ENCODE peak calls at places on chromosomes 5 and 9, in ten cellular contexts. G is gastrocnemius medialis, R is RWPE2, W is stomach, H is fibroblast of the aortic adventitia, Y is choroid plexus epithelial cell, A is sigmoid colon, D is PC-9, K is ovary, C is cardiac muscle cell. I is an unnamed sample.

GRCh38 chr9:131418143-131419028 is 24.5 kb downstream of the PRRC2B start:
- DNase-seq in H (no peak), G (peak), R (no peak), D (peak), Y (no peak), C (no peak), A (no peak), K (no peak), W (peak), I (no peak)

GRCh38 chr5:57327934-57328333 is 154.1 kb downstream of the GPBP1 start:
- DNase-seq in W (peak), A (no peak), G (no peak), C (peak), K (no peak), Y (peak), R (peak), D (peak), H (peak), I (peak)

GRCh38 chr5:143196601-143197259 is 206.8 kb downstream of the NR3C1 start:
- DNase-seq in A (no peak), D (no peak), R (no peak), C (no peak), G (no peak), Y (peak), K (no peak), H (no peak), W (no peak), I (no peak)

GRCh38 chr5:133404724-133405123 is 207.6 kb downstream of the FSTL4 start:
- DNase-seq in D (no peak), A (no peak), K (no peak), R (no peak), W (no peak), H (no peak), G (no peak), C (peak), Y (no peak), I (peak)

GRCh38 chr5:1649554-1649953 is 125.8 kb upstream of the LPCAT1 start:
- DNase-seq in D (no peak), Y (no peak), C (no peak), H (no peak), A (no peak), W (no peak), K (no peak), R (no peak), G (no peak), I (no peak)

GRCh38 chr9:1729631-1730030 is 285.5 kb upstream of the SMARCA2 start:
- DNase-seq in W (no peak), K (no peak), R (no peak), A (no peak), H (no peak), C (no peak), G (no peak), D (no peak), Y (no peak), I (no peak)

GRCh38 chr9:131635285-131635684 is 90.0 kb downstream of the PRRT1B start:
- DNase-seq in W (peak), D (peak), C (peak), G (peak), H (peak), K (peak), Y (peak), A (peak), R (peak), I (peak)

GRCh38 chr5:81786509-81786908 is 35.6 kb upstream of the SSBP2 start:
- DNase-seq in A (no peak), H (no peak), R (no peak), G (no peak), D (no peak), C (no peak), Y (no peak), K (no peak), W (no peak), I (peak)

GRCh38 chr5:126351138-126351537 is 72.1 kb upstream of the GRAMD2B start:
- DNase-seq in Y (peak), W (no peak), H (peak), A (no peak), G (no peak), R (no peak), C (peak), D (no peak), K (no peak), I (peak)

GRCh38 chr9:134847752-134848432 is 32.7 kb upstream of the FCN2 start:
- DNase-seq in Y (no peak), R (no peak), A (no peak), C (no peak), H (no peak), G (no peak), W (no peak), K (no peak), D (no peak), I (no peak)

GRCh38 chr9:127524373-127524772 is 73.1 kb downstream of the LRSAM1 start:
- DNase-seq in R (peak), Y (no peak), K (no peak), H (peak), C (peak), D (no peak), W (no peak), G (no peak), A (no peak), I (no peak)

GRCh38 chr5:172133359-172134029 is 54.5 kb downstream of the STK10 start:
- DNase-seq in W (no peak), D (no peak), R (no peak), C (peak), G (peak), Y (peak), A (peak), K (no peak), H (peak), I (peak)

GRCh38 chr9:113599647-113600476 is 136.3 kb downstream of the RGS3 start:
- DNase-seq in C (peak), R (no peak), K (no peak), D (no peak), G (no peak), H (peak), Y (no peak), A (no peak), W (no peak), I (peak)

GRCh38 chr9:101495810-101496209 is 37.8 kb upstream of the RNF20 start:
- DNase-seq in W (no peak), Y (peak), R (no peak), C (no peak), A (no peak), D (no peak), H (no peak), K (no peak), G (no peak), I (peak)

GRCh38 chr5:53170748-53171349 is 61.3 kb upstream of the MOCS2 start:
- DNase-seq in H (peak), G (no peak), D (peak), K (no peak), R (no peak), A (no peak), Y (peak), C (peak), W (no peak), I (peak)

GRCh38 chr5:54756796-54757402 is 228.5 kb downstream of the ESM1 start:
- DNase-seq in G (no peak), W (no peak), R (no peak), K (no peak), A (no peak), Y (peak), D (no peak), C (no peak), H (peak), I (peak)

GRCh38 chr5:56311306-56311904 is 78.3 kb upstream of the ANKRD55 start:
- DNase-seq in Y (no peak), H (no peak), A (no peak), D (no peak), G (no peak), W (no peak), R (no peak), C (no peak), K (no peak), I (no peak)

GRCh38 chr5:14457475-14457874 is 124.1 kb upstream of the OTULINL start:
- DNase-seq in G (no peak), D (no peak), A (no peak), Y (no peak), H (peak), W (no peak), K (no peak), R (no peak), C (no peak), I (no peak)

GRCh38 chr9:96554326-96554725 is 65.3 kb downstream of the CDC14B start:
- DNase-seq in G (no peak), H (peak), W (no peak), A (no peak), D (no peak), K (no peak), C (peak), R (no peak), Y (peak), I (no peak)

GRCh38 chr5:81878333-81878732 is 93.5 kb upstream of the ATG10 start:
- DNase-seq in W (no peak), G (no peak), A (no peak), C (peak), R (no peak), Y (peak), H (peak), K (no peak), D (no peak), I (no peak)

GRCh38 chr5:108093186-108093585 is 288.7 kb downstream of the FBXL17 start:
- DNase-seq in D (no peak), Y (peak), A (no peak), K (no peak), R (no peak), C (peak), H (peak), G (no peak), W (no peak), I (peak)

GRCh38 chr9:80359941-80360881 is 788.4 kb downstream of the TLE4 start:
- DNase-seq in W (no peak), A (no peak), R (no peak), H (no peak), K (no peak), C (no peak), Y (no peak), D (no peak), G (no peak), I (no peak)

GRCh38 chr5:142697356-142697807 is 11.5 kb upstream of the FGF1 start:
- DNase-seq in A (peak), H (peak), W (no peak), K (no peak), Y (peak), R (no peak), C (peak), G (peak), D (no peak), I (no peak)

GRCh38 chr5:140239939-140240700 is 62.8 kb downstream of the PFDN1 start:
- DNase-seq in G (peak), A (peak), H (peak), Y (peak), C (peak), D (peak), K (peak), W (peak), R (no peak), I (peak)

GRCh38 chr5:31581498-31582099 is 49.5 kb downstream of the C5orf22 start:
- DNase-seq in A (no peak), K (no peak), W (no peak), Y (peak), D (no peak), R (no peak), C (peak), G (no peak), H (peak), I (peak)

GRCh38 chr5:32542216-32543059 is 42.9 kb upstream of the SUB1 start:
- DNase-seq in H (peak), D (no peak), K (no peak), R (no peak), G (no peak), A (no peak), W (no peak), C (peak), Y (peak), I (peak)

GRCh38 chr5:132383261-132383660 is 13.8 kb downstream of the SLC22A5 start:
- DNase-seq in R (no peak), D (no peak), A (no peak), G (no peak), C (no peak), Y (no peak), H (no peak), K (no peak), W (no peak), I (no peak)

GRCh38 chr9:69554945-69555344 is 117.2 kb downstream of the APBA1 start:
- DNase-seq in Y (peak), G (no peak), H (peak), D (no peak), K (no peak), R (no peak), W (no peak), A (no peak), C (peak), I (peak)

GRCh38 chr9:129343697-129344375 is 165.8 kb upstream of the IER5L start:
- DNase-seq in K (peak), W (peak), C (peak), A (peak), D (no peak), R (no peak), H (no peak), G (peak), Y (peak), I (no peak)

GRCh38 chr9:99000480-99001395 is 57.0 kb downstream of the COL15A1 start:
- DNase-seq in Y (peak), R (no peak), W (peak), D (peak), H (peak), C (peak), A (no peak), K (no peak), G (peak), I (peak)

GRCh38 chr5:119402081-119402480 is 46.3 kb downstream of the TNFAIP8 start:
- DNase-seq in G (no peak), W (no peak), R (no peak), Y (no peak), C (no peak), D (no peak), K (no peak), A (no peak), H (no peak), I (no peak)

GRCh38 chr5:154087260-154087659 is 48.5 kb downstream of the MFAP3 start:
- DNase-seq in Y (peak), A (no peak), C (no peak), R (no peak), D (peak), W (no peak), K (no peak), H (peak), G (no peak), I (no peak)

GRCh38 chr9:127763918-127764384 is 14.5 kb downstream of the SH2D3C start:
- DNase-seq in K (no peak), C (peak), A (no peak), G (no peak), H (no peak), D (peak), Y (peak), W (peak), R (no peak), I (no peak)

GRCh38 chr5:15938186-15938585 is 241.4 kb downstream of the MARCHF11 start:
- DNase-seq in K (no peak), Y (no peak), A (no peak), C (no peak), D (no peak), W (no peak), G (no peak), H (no peak), R (no peak), I (no peak)

GRCh38 chr9:107079589-107079988 is 203.5 kb upstream of the RAD23B start:
- DNase-seq in A (no peak), K (no peak), G (no peak), R (no peak), C (no peak), D (no peak), W (no peak), H (no peak), Y (no peak), I (no peak)

GRCh38 chr5:145984072-145984471 is 47.7 kb downstream of the SH3RF2 start:
- DNase-seq in A (no peak), W (no peak), H (no peak), D (no peak), Y (no peak), C (peak), G (no peak), K (no peak), R (no peak), I (peak)

GRCh38 chr5:59661939-59662615 is 231.4 kb downstream of the PDE4D start:
- DNase-seq in C (peak), G (no peak), Y (peak), W (no peak), K (no peak), R (no peak), D (no peak), H (no peak), A (no peak), I (no peak)
- H3K4me3 ChIP-seq in C (no peak), G (peak), Y (no peak), W (no peak), K (no peak), R (peak), D (no peak), H (no peak), A (no peak), I (no peak)

GRCh38 chr9:94639996-94640376 is 668 bp upstream of the FBP1 start:
- DNase-seq in H (no peak), R (no peak), Y (no peak), W (no peak), A (no peak), K (no peak), D (peak), C (no peak), G (no peak), I (no peak)
- H3K4me3 ChIP-seq in H (no peak), R (no peak), Y (peak), W (peak), A (peak), K (peak), D (peak), C (peak), G (peak), I (no peak)

DNA sequence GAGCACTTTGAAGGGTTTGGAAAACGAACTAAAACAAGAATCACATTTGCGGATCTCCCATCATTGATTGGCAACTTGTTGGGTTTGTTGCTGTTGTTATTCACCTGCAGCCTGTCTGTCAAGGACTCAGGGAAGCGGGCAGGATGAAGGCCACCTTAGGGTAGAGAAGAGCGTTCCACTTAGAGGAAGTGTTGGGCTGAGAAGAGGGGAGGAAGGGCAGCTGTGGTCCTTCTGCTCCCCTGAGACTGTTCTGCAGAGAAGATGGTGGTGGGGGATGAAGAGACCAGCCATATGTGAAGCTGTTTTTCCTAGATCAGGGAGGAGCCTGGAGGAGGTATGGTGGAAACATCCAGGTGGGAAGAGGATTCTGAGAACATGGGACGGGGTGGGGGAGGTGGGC is 70.6 kb upstream of the CPEB4 start:
- DNase-seq in D (no peak), G (no peak), C (no peak), A (no peak), K (no peak), R (no peak), H (no peak), W (no peak), Y (no peak), I (no peak)
- H3K4me3 ChIP-seq in D (no peak), G (no peak), C (no peak), A (no peak), K (no peak), R (no peak), H (no peak), W (no peak), Y (no peak), I (no peak)

DNA sequence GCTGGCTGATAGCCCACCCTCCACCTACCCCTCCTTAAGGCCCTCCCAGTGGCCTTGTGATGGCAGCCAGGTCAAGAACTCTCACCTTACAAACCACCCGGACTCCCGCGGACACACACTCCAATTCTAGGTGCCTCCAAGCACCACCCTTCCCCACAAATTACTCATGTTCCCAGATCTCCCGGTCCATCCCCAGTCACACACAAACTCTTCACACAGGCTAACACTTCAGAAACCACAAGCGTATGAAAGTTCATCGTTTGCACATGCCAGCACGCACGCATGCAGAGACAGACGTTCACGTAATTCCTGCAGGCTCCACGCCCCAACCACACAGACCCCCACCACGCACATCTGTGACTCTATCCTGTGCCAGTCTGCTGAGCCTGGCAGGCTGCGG is 18.0 kb downstream of the NR5A1 start:
- DNase-seq in A (no peak), K (no peak), W (no peak), Y (no peak), C (no peak), H (no peak), G (no peak), D (no peak), R (no peak), I (peak)
- H3K4me3 ChIP-seq in A (no peak), K (no peak), W (no peak), Y (no peak), C (no peak), H (no peak), G (no peak), D (no peak), R (no peak), I (no peak)

GRCh38 chr5:125006011-125006685 is 259.7 kb upstream of the ZNF608 start:
- DNase-seq in D (no peak), Y (peak), A (no peak), G (no peak), R (no peak), W (no peak), H (no peak), C (no peak), K (no peak), I (no peak)
- H3K4me3 ChIP-seq in D (no peak), Y (no peak), A (no peak), G (no peak), R (no peak), W (no peak), H (no peak), C (no peak), K (no peak), I (no peak)

GRCh38 chr5:42768106-42768504 is 11.5 kb downstream of the CCDC152 start:
- DNase-seq in A (no peak), C (no peak), W (no peak), R (no peak), Y (no peak), D (no peak), K (no peak), H (no peak), G (no peak), I (no peak)

GRCh38 chr5:42770003-42770402 is 13.4 kb downstream of the CCDC152 start:
- DNase-seq in R (no peak), C (no peak), K (no peak), D (no peak), G (no peak), Y (no peak), W (no peak), H (no peak), A (no peak), I (no peak)

GRCh38 chr5:42767491-42768105 is 11.0 kb downstream of the CCDC152 start:
- DNase-seq in R (no peak), K (no peak), D (no peak), G (no peak), A (no peak), H (peak), C (peak), W (no peak), Y (peak), I (peak)

DNA sequence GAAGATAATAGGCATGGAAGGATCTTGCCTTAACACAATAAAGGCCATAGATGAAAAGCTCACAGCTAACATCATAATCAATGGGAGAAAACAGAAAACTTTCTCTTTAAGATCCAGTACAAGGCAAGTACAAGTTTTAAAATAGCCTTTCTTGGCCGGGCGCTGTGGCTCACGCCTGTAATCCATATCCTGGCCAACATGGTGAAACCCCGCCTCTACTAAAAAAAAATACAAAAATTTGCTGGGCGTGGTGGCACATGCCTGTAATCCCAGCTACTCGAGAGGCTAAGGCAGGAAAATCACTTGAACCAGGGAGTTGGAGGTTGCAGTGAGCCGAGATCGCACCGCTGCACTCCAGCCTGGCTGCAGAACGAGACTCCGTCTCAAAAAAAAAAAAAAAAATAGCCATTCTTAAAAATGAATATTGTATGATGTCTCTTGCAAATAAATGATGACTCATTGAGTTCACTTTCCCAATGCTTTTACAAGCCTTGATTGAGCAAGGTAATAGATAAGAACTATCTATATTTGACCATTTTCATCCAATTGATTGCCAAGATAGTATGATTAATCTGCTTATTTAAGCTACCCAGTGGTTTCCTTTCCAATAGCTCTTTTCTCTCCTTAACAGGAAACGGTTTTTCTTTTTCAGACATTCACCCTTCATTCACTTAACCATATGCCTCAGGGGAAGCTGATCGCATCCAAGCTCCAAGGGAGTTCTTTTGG is 15.8 kb downstream of the CCDC152 start:
- DNase-seq in C (peak), D (peak), Y (peak), R (no peak), G (peak), K (no peak), A (no peak), H (peak), W (no peak), I (peak)
- H3K4me3 ChIP-seq in C (no peak), D (no peak), Y (no peak), R (no peak), G (peak), K (no peak), A (no peak), H (peak), W (no peak), I (no peak)

I was measured in epithelial cell of esophagus.